ENCODE peak calls at places on chromosomes 11 and 22, in six cellular contexts. One of them, this sample, is unnamed.

GRCh38 chr22:43396934-43397457 is 14.8 kb upstream of the MPPED1 start:
- DNase-seq in astrocyte: no peak
- DNase-seq in HL-60: no peak
- DNase-seq in RWPE1: no peak
- DNase-seq in cardiac fibroblast: no peak
- DNase-seq in CD8-positive, alpha-beta T cell: no peak
- DNase-seq in this sample: no peak

GRCh38 chr11:123518496-123519054 is 88.5 kb downstream of the GRAMD1B start:
- DNase-seq in astrocyte: no peak
- DNase-seq in RWPE1: no peak
- DNase-seq in cardiac fibroblast: no peak
- DNase-seq in HL-60: no peak
- DNase-seq in CD8-positive, alpha-beta T cell: no peak
- DNase-seq in this sample: no peak

GRCh38 chr11:47532597-47533213 is 20.2 kb downstream of the CELF1 start:
- DNase-seq in astrocyte: no peak
- DNase-seq in CD8-positive, alpha-beta T cell: no peak
- DNase-seq in cardiac fibroblast: peak
- DNase-seq in HL-60: no peak
- DNase-seq in RWPE1: no peak
- DNase-seq in this sample: no peak

GRCh38 chr11:20070459-20070858 is 89.8 kb downstream of the DBX1 start:
- DNase-seq in astrocyte: peak
- DNase-seq in RWPE1: no peak
- DNase-seq in cardiac fibroblast: no peak
- DNase-seq in CD8-positive, alpha-beta T cell: no peak
- DNase-seq in HL-60: no peak
- DNase-seq in this sample: no peak

GRCh38 chr11:119484741-119485605 is 62.0 kb upstream of the THY1 start:
- DNase-seq in CD8-positive, alpha-beta T cell: no peak
- DNase-seq in RWPE1: no peak
- DNase-seq in astrocyte: no peak
- DNase-seq in HL-60: no peak
- DNase-seq in cardiac fibroblast: no peak
- DNase-seq in this sample: no peak

GRCh38 chr11:44112083-44112865 is 16.8 kb downstream of the EXT2 start:
- DNase-seq in CD8-positive, alpha-beta T cell: no peak
- DNase-seq in astrocyte: peak
- DNase-seq in HL-60: no peak
- DNase-seq in cardiac fibroblast: peak
- DNase-seq in RWPE1: peak
- DNase-seq in this sample: peak

GRCh38 chr11:12103411-12104225 is 6.8 kb upstream of the MICAL2 start:
- DNase-seq in RWPE1: no peak
- DNase-seq in CD8-positive, alpha-beta T cell: no peak
- DNase-seq in HL-60: no peak
- DNase-seq in cardiac fibroblast: no peak
- DNase-seq in astrocyte: no peak
- DNase-seq in this sample: no peak

GRCh38 chr11:68009391-68010000 is 631 bp upstream of the ALDH3B1 start:
- DNase-seq in HL-60: no peak
- DNase-seq in cardiac fibroblast: peak
- DNase-seq in CD8-positive, alpha-beta T cell: no peak
- DNase-seq in astrocyte: no peak
- DNase-seq in RWPE1: no peak
- DNase-seq in this sample: peak

GRCh38 chr11:11391796-11392195 is 38.7 kb upstream of the CSNK2A3 start:
- DNase-seq in astrocyte: peak
- DNase-seq in CD8-positive, alpha-beta T cell: no peak
- DNase-seq in RWPE1: peak
- DNase-seq in cardiac fibroblast: peak
- DNase-seq in HL-60: no peak
- DNase-seq in this sample: peak

GRCh38 chr11:22832315-22833041 is 2.9 kb upstream of the SVIP start:
- DNase-seq in cardiac fibroblast: no peak
- DNase-seq in CD8-positive, alpha-beta T cell: no peak
- DNase-seq in astrocyte: no peak
- DNase-seq in HL-60: no peak
- DNase-seq in RWPE1: no peak
- DNase-seq in this sample: no peak

GRCh38 chr11:22830082-22830414 is 447 bp upstream of the SVIP start:
- DNase-seq in CD8-positive, alpha-beta T cell: no peak
- DNase-seq in cardiac fibroblast: no peak
- DNase-seq in HL-60: no peak
- DNase-seq in RWPE1: no peak
- DNase-seq in astrocyte: no peak
- DNase-seq in this sample: no peak

GRCh38 chr11:22828373-22828772 is 1.2 kb downstream of the SVIP start:
- DNase-seq in astrocyte: no peak
- DNase-seq in cardiac fibroblast: no peak
- DNase-seq in CD8-positive, alpha-beta T cell: no peak
- DNase-seq in HL-60: no peak
- DNase-seq in RWPE1: no peak
- DNase-seq in this sample: no peak

DNA sequence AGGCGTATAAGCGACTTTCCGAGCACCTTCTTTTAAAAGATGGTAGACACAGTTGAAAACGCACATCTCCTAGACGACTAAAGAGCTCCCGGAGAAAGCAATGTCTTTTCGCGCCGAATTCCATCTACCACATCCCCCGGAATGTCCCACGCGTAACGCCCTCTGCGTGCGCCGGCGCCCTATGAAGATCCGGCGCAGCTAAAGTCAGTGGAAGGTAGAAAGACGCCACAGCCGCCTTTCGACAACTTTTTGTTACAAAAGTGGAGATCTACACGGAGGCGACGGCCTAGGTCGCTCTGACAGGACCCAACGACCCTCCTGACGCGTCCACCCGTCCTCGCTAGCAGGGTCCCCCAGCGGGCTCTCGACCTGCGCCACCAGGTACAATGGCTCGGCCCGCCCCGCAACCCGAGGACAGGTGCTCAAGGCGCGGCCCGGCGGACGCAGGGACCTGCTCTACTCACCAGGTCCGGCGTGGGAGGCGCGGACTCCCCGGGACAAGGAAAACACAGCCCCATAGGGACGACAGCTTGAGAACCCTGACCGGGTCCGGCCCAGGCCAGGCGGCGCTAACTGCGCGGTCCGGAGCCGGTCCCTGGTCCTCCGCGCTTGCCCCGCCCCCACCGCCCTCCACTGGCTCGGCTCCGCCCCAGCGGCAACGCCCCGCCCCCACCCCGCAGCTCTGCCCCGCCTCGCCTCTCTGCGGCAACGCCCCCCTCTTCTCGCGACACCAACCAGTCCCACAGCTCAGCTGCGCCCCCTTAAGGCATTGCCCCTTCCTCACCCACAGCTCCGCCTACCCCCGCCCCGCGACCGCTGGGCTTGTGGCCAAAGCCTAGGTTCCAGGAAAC is at the start of gene SVIP:
- DNase-seq in CD8-positive, alpha-beta T cell: peak
- DNase-seq in HL-60: peak
- DNase-seq in RWPE1: peak
- DNase-seq in astrocyte: peak
- DNase-seq in cardiac fibroblast: peak
- DNase-seq in this sample: peak
- TF ChIP-seq CTCF in CD8-positive, alpha-beta T cell: peak
- TF ChIP-seq CTCF in HL-60: peak
- TF ChIP-seq CTCF in RWPE1: peak
- TF ChIP-seq CTCF in astrocyte: peak
- TF ChIP-seq CTCF in cardiac fibroblast: peak
- TF ChIP-seq CTCF in this sample: peak

GRCh38 chr11:69444381-69445130 is 36.9 kb upstream of the LINC01488 start:
- DNase-seq in cardiac fibroblast: peak
- DNase-seq in RWPE1: peak
- DNase-seq in HL-60: peak
- DNase-seq in astrocyte: peak
- DNase-seq in CD8-positive, alpha-beta T cell: no peak
- DNase-seq in this sample: peak
- TF ChIP-seq CTCF in cardiac fibroblast: peak
- TF ChIP-seq CTCF in RWPE1: no peak
- TF ChIP-seq CTCF in HL-60: peak
- TF ChIP-seq CTCF in astrocyte: no peak
- TF ChIP-seq CTCF in CD8-positive, alpha-beta T cell: no peak
- TF ChIP-seq CTCF in this sample: peak

GRCh38 chr22:40196628-40197027 is 18.9 kb downstream of the TNRC6B start:
- DNase-seq in CD8-positive, alpha-beta T cell: no peak
- DNase-seq in astrocyte: peak
- DNase-seq in RWPE1: peak
- DNase-seq in cardiac fibroblast: peak
- DNase-seq in HL-60: no peak
- DNase-seq in this sample: peak

GRCh38 chr22:40194656-40195055 is 16.9 kb downstream of the TNRC6B start:
- DNase-seq in CD8-positive, alpha-beta T cell: no peak
- DNase-seq in cardiac fibroblast: no peak
- DNase-seq in RWPE1: no peak
- DNase-seq in HL-60: no peak
- DNase-seq in astrocyte: no peak
- DNase-seq in this sample: no peak

GRCh38 chr22:40189979-40190378 is 12.3 kb downstream of the TNRC6B start:
- DNase-seq in CD8-positive, alpha-beta T cell: no peak
- DNase-seq in HL-60: no peak
- DNase-seq in astrocyte: peak
- DNase-seq in RWPE1: no peak
- DNase-seq in cardiac fibroblast: no peak
- DNase-seq in this sample: no peak

GRCh38 chr22:40190501-40190900 is 12.8 kb downstream of the TNRC6B start:
- DNase-seq in CD8-positive, alpha-beta T cell: no peak
- DNase-seq in astrocyte: no peak
- DNase-seq in cardiac fibroblast: no peak
- DNase-seq in RWPE1: no peak
- DNase-seq in HL-60: no peak
- DNase-seq in this sample: no peak

DNA sequence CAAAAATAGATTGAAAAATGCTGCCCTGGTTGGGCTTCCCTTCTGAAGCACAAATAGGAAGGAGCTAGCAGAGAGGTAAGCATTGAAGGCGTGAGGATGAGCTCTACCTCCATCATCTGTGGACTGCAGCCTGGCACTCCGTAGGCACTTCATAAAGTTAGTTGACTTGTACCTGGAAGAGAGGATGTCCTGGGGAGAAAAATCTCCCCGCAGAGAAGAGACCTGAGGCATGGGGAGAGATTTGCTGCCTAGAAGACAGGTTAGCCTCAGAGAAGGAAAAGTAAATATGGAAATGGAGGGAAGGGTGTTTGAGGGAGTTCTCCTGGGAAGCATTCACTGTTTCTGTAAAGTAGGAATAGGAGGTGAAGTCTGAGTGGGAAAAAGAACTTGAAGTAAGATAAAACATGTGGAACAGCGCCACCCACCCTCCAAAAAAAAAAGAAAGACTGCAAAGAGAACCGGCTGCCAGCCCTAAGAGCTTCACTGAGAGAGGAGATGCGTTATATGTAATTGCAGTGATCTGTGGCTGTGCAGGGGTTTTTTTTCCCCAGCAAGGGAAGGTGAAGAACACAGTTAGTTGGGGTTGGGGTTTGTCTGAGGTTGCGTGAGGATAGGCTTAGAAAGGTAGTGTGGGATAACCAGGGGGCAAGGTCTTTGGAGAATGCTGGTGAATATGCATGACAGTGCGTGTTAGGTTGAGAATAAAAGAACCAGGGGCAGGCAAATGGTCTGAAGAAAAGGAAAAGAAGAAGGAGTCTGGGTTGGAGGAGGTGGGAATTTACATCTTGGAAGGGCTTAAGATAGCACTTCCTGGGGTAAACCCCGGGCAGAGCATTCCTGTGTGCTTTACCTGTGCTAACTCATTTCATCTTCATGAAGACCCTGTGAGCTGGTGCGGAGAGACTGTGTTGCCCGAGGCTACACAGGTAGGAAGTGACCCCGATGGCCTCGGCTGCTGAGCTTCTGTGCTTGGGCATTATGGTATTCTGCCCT is 16.0 kb downstream of the TNRC6B start:
- DNase-seq in CD8-positive, alpha-beta T cell: no peak
- DNase-seq in HL-60: no peak
- DNase-seq in astrocyte: no peak
- DNase-seq in RWPE1: no peak
- DNase-seq in cardiac fibroblast: peak
- DNase-seq in this sample: peak
- TF ChIP-seq CTCF in CD8-positive, alpha-beta T cell: peak
- TF ChIP-seq CTCF in HL-60: peak
- TF ChIP-seq CTCF in astrocyte: peak
- TF ChIP-seq CTCF in RWPE1: no peak
- TF ChIP-seq CTCF in cardiac fibroblast: peak
- TF ChIP-seq CTCF in this sample: peak

GRCh38 chr11:117820516-117820915 is 4.0 kb downstream of the FXYD2 start:
- DNase-seq in cardiac fibroblast: no peak
- DNase-seq in RWPE1: no peak
- DNase-seq in HL-60: no peak
- DNase-seq in CD8-positive, alpha-beta T cell: no peak
- DNase-seq in astrocyte: no peak
- DNase-seq in this sample: no peak

GRCh38 chr11:117818036-117818858 is 6.3 kb downstream of the FXYD2 start:
- DNase-seq in RWPE1: peak
- DNase-seq in HL-60: no peak
- DNase-seq in cardiac fibroblast: peak
- DNase-seq in astrocyte: peak
- DNase-seq in CD8-positive, alpha-beta T cell: peak
- DNase-seq in this sample: peak

GRCh38 chr11:117820071-117820470 is 4.5 kb downstream of the FXYD2 start:
- DNase-seq in HL-60: no peak
- DNase-seq in cardiac fibroblast: no peak
- DNase-seq in astrocyte: no peak
- DNase-seq in RWPE1: no peak
- DNase-seq in CD8-positive, alpha-beta T cell: no peak
- DNase-seq in this sample: no peak

GRCh38 chr11:117817213-117818035 is 7.1 kb downstream of the FXYD2 start:
- DNase-seq in astrocyte: peak
- DNase-seq in HL-60: peak
- DNase-seq in CD8-positive, alpha-beta T cell: peak
- DNase-seq in cardiac fibroblast: peak
- DNase-seq in RWPE1: peak
- DNase-seq in this sample: peak

DNA sequence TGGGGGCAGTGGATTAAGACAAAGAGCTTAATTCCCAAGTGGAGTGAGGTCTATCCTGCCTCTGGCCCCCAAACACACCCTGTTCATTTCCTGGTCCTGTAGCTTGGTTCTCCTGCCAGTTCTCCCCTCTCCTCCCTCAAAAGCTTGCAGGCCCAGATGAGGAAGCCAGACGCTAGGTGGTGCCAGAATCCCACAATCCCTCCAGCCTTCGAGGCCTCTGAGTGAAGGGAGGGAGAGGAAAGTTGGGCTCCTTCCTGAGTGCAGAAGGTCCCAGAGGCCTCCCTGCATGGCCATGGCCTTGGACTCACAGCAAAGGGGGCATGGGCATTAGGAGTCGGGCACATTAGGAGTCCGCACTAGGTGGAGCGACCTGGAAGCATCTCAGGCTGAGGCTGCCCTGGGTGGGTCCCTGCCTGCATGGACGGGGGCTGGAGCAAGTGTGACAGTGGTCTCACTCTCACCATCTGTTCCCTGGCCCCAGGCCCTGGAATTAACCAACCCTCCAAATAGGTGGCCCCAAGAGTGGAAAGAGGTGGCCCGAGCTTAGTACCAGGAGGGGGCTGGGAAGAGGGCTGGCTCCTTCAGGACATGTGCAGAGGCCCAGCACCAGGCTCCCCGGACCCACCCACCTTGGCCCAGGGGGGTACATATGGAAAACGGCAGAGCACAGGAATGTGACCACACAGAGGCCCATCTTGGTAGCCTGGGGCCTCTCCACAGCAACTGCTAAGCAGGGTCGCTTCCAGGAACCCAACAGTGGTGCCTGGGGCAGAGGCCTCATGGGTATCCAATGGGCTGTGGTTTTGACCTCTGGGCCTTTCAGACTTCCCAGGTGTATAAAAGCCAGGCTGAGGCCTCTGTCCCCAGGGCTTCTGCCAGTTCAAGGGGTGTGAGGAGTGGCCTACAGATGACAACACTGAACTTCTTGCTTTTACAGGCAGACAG is 5.2 kb downstream of the FXYD2 start:
- DNase-seq in CD8-positive, alpha-beta T cell: no peak
- DNase-seq in cardiac fibroblast: peak
- DNase-seq in HL-60: no peak
- DNase-seq in astrocyte: peak
- DNase-seq in RWPE1: no peak
- DNase-seq in this sample: peak
- TF ChIP-seq CTCF in CD8-positive, alpha-beta T cell: no peak
- TF ChIP-seq CTCF in cardiac fibroblast: peak
- TF ChIP-seq CTCF in HL-60: peak
- TF ChIP-seq CTCF in astrocyte: peak
- TF ChIP-seq CTCF in RWPE1: no peak
- TF ChIP-seq CTCF in this sample: peak